ENCODE peak calls at places on chromosomes 16 and 17, in five cellular contexts. K is heart right ventricle, R is astrocyte of the cerebellum, H is cardiac muscle cell, C is fibroblast of mammary gland. O is an unnamed sample.

GRCh38 chr16:14088155-14088753 is 17.1 kb downstream of the MRTFB start:
- DNase-seq in K (no peak), R (no peak), H (no peak), C (peak; percentile 77), O (peak; percentile 35)

GRCh38 chr17:36937001-36937960 is at the start of gene LHX1:
- DNase-seq in K (no peak), R (no peak), H (peak; percentile 52), C (no peak), O (no peak)

GRCh38 chr16:88783391-88784073 is 1.5 kb downstream of the PIEZO1 start:
- DNase-seq in K (peak; percentile 18), R (no peak), H (no peak), C (no peak), O (no peak)

GRCh38 chr16:19687279-19687678 is 30.7 kb downstream of the KNOP1 start:
- DNase-seq in K (no peak), R (no peak), H (peak; percentile 11), C (no peak), O (no peak)

GRCh38 chr16:47061204-47061603 is 82.5 kb downstream of the NETO2 start:
- DNase-seq in K (no peak), R (no peak), H (no peak), C (no peak), O (peak; percentile 28)

GRCh38 chr17:68603027-68603426 is 1.9 kb upstream of the FAM20A start:
- DNase-seq in K (peak; percentile 17), R (no peak), H (no peak), C (no peak), O (peak; percentile 90)

GRCh38 chr17:47969975-47970724 is 763 bp upstream of the CDK5RAP3 start:
- DNase-seq in K (no peak), R (no peak), H (no peak), C (no peak), O (no peak)

GRCh38 chr17:75241143-75241430 is 20.3 kb downstream of the GGA3 start:
- DNase-seq in K (no peak), R (no peak), H (no peak), C (peak; percentile 62), O (no peak)

GRCh38 chr17:78735832-78736525 is 46.1 kb downstream of the CYTH1 start:
- DNase-seq in K (no peak), R (no peak), H (no peak), C (peak; percentile 24), O (no peak)

GRCh38 chr17:76193616-76194015 is 46.7 kb downstream of the RNF157 start:
- DNase-seq in K (no peak), R (no peak), H (no peak), C (no peak), O (no peak)

GRCh38 chr17:76385892-76386786 is 1.7 kb downstream of the SPHK1 start:
- DNase-seq in K (peak; percentile 83), R (no peak), H (peak; percentile 80), C (peak; percentile 88), O (peak; percentile 95)

GRCh38 chr17:57714660-57715059 is 30.4 kb downstream of the CCDC182 start:
- DNase-seq in K (no peak), R (no peak), H (no peak), C (no peak), O (no peak)

GRCh38 chr17:47727704-47728036 is 5.4 kb upstream of the TBX21 start:
- DNase-seq in K (no peak), R (no peak), H (no peak), C (no peak), O (no peak)

GRCh38 chr17:42111901-42112551 is 488 bp downstream of the DHX58 start:
- DNase-seq in K (no peak), R (no peak), H (no peak), C (peak; percentile 53), O (no peak)

GRCh38 chr16:55471448-55472097 is 7.4 kb upstream of the MMP2 start:
- DNase-seq in K (no peak), R (no peak), H (no peak), C (peak; percentile 90), O (no peak)

GRCh38 chr16:79299154-79299799 is 301.3 kb downstream of the MAF start:
- DNase-seq in K (no peak), R (no peak), H (no peak), C (no peak), O (no peak)

GRCh38 chr17:69059458-69060205 is 1.1 kb downstream of the ABCA9 start:
- DNase-seq in K (no peak), R (no peak), H (no peak), C (peak; percentile 43), O (no peak)

GRCh38 chr17:80374039-80374731 is 40.8 kb upstream of the ENDOV start:
- DNase-seq in K (no peak), R (no peak), H (no peak), C (no peak), O (no peak)

GRCh38 chr17:67557052-67557845 is 160.5 kb upstream of the NOL11 start:
- DNase-seq in K (no peak), R (no peak), H (no peak), C (no peak), O (peak; percentile 57)

GRCh38 chr17:67558740-67559380 is 158.9 kb upstream of the NOL11 start:
- DNase-seq in K (no peak), R (no peak), H (peak; percentile 31), C (peak; percentile 79), O (no peak)

GRCh38 chr17:67562036-67562435 is 155.7 kb upstream of the NOL11 start:
- DNase-seq in K (no peak), R (no peak), H (no peak), C (no peak), O (no peak)

GRCh38 chr17:67557921-67558320 is 159.8 kb upstream of the NOL11 start:
- DNase-seq in K (no peak), R (no peak), H (no peak), C (peak; percentile 43), O (no peak)

DNA sequence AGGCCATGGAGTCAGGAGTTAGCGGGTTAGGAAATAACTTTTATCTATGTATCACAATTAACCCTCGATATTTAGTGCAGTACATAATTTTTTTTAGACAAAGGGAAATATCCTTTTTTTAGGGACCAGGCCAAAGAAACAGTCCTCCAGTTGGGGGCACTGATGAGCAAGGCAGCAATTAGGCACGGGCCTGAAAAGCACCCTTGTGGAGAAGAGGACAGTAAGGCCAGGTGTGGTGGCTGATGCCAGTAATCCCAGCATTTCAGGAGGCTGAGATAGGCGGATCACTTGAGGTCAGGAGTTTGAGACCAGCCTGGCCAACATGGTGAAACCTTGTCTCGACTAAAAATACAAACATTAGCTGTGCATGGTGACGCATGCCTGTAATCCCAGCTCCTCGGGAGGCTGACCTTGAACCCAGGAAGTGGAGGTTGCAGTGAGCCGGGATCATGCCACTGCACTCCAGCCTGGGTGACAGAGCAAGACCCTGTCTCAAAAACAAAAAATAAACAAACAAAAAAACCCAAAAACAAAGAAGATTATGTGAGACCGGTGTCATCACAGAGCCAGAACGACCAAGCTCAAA is 158.3 kb upstream of the NOL11 start:
- DNase-seq in K (no peak), R (no peak), H (no peak), C (no peak), O (no peak)
- TF ChIP-seq CTCF in K (peak; percentile 24), R (peak; percentile 10), H (peak; percentile 18), C (no peak), O (no peak)

GRCh38 chr16:66120656-66121055 is 245.8 kb upstream of the CDH5 start:
- DNase-seq in K (no peak), R (peak; percentile 90), H (no peak), C (no peak), O (no peak)

GRCh38 chr16:66116163-66116792 is 250.2 kb upstream of the CDH5 start:
- DNase-seq in K (no peak), R (no peak), H (no peak), C (peak; percentile 68), O (no peak)

DNA sequence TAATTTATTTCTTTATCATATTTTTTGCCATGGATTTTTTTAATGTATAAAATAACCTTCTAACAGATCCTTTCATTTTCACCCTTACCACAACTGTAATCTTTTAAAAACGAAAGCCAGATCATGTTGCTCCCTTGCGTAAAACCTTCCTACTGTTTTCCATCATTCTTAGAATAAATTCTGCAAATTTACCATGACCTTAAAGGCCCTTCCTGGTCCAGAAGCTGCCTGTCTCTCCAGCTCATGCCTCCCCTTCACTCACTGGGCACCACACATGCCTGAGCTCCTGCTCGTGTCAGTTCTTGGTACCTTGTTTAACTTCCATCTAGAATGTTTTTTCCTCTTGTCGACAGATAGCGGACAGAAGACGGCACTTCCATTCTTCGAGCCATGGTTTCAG is 245.0 kb upstream of the CDH5 start:
- DNase-seq in K (no peak), R (no peak), H (no peak), C (no peak), O (no peak)
- H3K4me3 ChIP-seq in K (no peak overlapping the region), R (no peak overlapping the region), H (no peak overlapping the region), C (no peak overlapping the region), O (no peak overlapping the region)

DNA sequence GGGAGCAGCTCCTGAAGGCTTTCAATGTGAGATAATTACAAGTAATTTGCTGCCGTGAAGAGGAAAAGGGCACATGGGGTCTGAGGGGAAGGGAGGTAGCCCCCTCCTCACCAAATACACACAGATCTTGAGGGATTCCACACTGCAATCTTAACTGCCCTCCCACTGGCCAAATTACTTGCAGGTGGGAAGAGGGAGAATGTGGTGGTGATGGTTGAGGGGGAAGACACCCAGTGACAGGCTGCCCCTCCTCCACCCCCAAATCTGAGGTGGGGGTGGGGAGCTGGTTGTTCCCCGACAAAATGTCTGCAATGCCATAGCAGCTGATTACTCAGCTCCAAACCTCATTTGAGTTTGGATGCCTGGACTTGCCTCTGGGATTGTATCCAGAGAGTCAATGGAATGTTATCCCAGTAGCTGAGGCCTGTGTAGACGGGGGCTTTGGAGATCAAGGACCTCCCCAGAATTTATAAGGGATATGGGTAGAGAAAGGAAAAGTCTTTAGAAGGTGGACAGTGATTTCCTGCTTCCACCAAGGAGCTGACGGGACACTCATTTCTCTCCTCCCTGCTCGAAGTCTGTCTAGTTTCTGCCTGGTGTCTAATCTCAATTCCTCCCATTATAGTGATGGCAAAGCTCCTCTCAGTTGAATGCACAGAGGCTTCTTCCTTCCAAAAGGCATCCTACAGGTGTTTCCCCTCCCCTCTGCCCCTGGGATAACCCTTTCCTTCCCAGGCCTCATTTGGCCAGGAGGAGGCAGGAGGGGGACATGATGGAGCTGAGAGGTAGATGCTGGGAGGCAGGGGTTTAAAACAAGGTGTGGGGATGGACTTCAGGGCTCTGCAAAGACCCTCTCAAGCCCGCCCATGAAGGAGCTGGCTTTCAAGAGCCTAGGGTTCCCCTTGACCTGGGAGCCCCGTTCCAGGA is 8.7 kb downstream of the DLX4 start:
- DNase-seq in K (no peak), R (no peak), H (no peak), C (no peak), O (no peak)
- TF ChIP-seq CTCF in K (no peak), R (no peak), H (no peak), C (no peak), O (no peak)

DNA sequence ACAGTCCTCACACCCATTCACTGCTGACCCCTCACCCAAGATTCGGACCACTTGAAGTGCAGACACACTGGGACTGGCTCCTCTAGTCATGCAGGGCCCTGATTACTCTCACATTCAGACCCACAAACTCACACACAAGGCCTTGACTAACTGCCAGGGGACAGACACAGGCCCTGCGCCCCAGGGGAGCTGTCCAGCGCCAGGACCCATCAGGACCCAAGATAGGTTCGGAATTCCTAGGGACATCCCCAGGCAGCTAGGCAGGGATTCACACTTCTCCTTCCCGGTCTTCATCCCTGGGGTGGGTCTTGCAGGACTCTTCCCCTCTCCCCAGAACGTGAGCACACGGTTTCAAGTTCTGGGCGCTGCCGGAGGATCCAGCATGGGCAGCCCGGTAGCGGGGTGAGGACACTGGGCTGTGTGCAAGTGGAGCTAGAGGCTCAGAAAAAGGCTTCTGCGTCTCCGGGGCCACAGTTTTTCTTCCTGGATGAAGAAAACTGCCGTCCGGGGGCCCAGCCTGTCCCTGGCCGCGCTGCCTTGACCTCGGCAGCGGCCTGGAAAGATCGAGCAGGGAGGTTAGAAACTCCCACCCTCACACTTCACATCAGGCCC is 1.6 kb downstream of the SEZ6 start:
- DNase-seq in K (no peak), R (no peak), H (peak; percentile 79), C (peak; percentile 7), O (no peak)
- H3K4me3 ChIP-seq in K (no peak overlapping the region), R (no peak overlapping the region), H (no peak overlapping the region), C (no peak overlapping the region), O (no peak overlapping the region)